ENCODE peak calls at places on chromosomes 4 and X, in four cellular contexts. Q, D, S and J are unnamed samples.

GRCh38 chr4:122968227-122968812 is 45.9 kb upstream of the NUDT6 start:
- DNase-seq in D (no peak), Q (no peak), S (no peak), J (no peak)

GRCh38 chrX:137747231-137747630 is 181.3 kb downstream of the ZIC3 start:
- DNase-seq in S (no peak), D (peak; percentile 71), Q (no peak), J (no peak)

GRCh38 chr4:72817012-72817411 is 248.0 kb upstream of the ADAMTS3 start:
- DNase-seq in S (no peak), Q (no peak), D (no peak), J (no peak)

GRCh38 chrX:119187298-119187697 is 48.8 kb upstream of the PGRMC1 start:
- DNase-seq in S (no peak), Q (no peak), D (no peak), J (no peak)

GRCh38 chrX:28586891-28587635 is at the start of gene IL1RAPL1:
- DNase-seq in S (no peak), D (no peak), Q (no peak), J (no peak)

GRCh38 chr4:4405358-4405962 is 18.6 kb downstream of the NSG1 start:
- DNase-seq in S (no peak), Q (no peak), D (no peak), J (no peak)

GRCh38 chr4:162075691-162076090 is 88.1 kb downstream of the FSTL5 start:
- DNase-seq in S (no peak), Q (no peak), D (no peak), J (no peak)

GRCh38 chr4:173367946-173368345 is 2.8 kb upstream of the SAP30 start:
- DNase-seq in Q (no peak), D (no peak), S (peak; percentile 7), J (no peak)

GRCh38 chr4:147678796-147679549 is 5.0 kb downstream of the PRMT9 start:
- DNase-seq in Q (no peak), D (peak; percentile 86), S (peak; percentile 14), J (no peak)

GRCh38 chr4:156765277-156765676 is 206.3 kb downstream of the PDGFC start:
- DNase-seq in D (no peak), Q (no peak), S (no peak), J (no peak)

GRCh38 chrX:72120798-72121197 is 10.9 kb downstream of the RTL5 start:
- DNase-seq in D (no peak), S (no peak), Q (no peak), J (no peak)

GRCh38 chrX:72122621-72123275 is 9.0 kb downstream of the RTL5 start:
- DNase-seq in Q (no peak), S (no peak), D (no peak), J (no peak)

GRCh38 chrX:72124540-72125201 is 7.0 kb downstream of the RTL5 start:
- DNase-seq in S (no peak), Q (no peak), D (no peak), J (no peak)

GRCh38 chrX:72123471-72124185 is 8.1 kb downstream of the RTL5 start:
- DNase-seq in S (no peak), D (peak; percentile 84), Q (peak; percentile 75), J (peak; percentile 58)

GRCh38 chrX:72121381-72121780 is 10.3 kb downstream of the RTL5 start:
- DNase-seq in S (no peak), Q (peak; percentile 77), D (no peak), J (peak; percentile 81)
- H3K27ac ChIP-seq in S (no peak overlapping the region), Q (peak overlapping the region; percentile 70), D (no peak overlapping the region), J (peak overlapping the region; percentile 42)

DNA sequence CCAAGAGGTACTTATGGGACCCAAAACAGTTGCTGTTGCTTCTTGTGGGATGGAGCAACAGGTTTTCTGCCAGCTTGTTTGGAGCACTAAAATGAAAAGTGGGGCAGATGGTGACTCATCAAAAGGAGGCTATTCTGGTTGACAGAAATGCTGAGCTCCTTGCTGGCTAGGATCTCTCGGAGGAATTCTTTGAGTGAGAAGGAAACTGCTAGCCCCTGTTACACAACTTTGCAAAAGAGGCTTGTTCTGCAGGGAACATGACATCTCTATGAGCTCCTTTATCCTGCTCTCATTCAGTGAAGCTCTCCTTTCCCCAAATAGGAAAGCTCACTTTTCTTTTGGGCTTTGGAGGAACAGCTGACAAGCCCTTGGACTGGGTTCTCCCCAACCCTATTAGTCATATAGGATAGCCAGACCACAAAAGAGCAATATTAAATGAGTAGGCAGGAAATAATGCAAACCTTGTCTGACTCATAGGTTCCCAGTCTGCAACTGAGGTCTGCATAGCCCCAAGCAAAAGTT is 108.3 kb downstream of the CDS1 start:
- DNase-seq in D (peak; percentile 16), Q (no peak), S (no peak), J (no peak)
- H3K36me3 ChIP-seq in D (peaks cover 47% of the 10 kb centered on the region), Q (peaks cover 75% of the 10 kb centered on the region), S (no peaks in the 10 kb centered on the region), J (peaks cover 96% of the 10 kb centered on the region)

DNA sequence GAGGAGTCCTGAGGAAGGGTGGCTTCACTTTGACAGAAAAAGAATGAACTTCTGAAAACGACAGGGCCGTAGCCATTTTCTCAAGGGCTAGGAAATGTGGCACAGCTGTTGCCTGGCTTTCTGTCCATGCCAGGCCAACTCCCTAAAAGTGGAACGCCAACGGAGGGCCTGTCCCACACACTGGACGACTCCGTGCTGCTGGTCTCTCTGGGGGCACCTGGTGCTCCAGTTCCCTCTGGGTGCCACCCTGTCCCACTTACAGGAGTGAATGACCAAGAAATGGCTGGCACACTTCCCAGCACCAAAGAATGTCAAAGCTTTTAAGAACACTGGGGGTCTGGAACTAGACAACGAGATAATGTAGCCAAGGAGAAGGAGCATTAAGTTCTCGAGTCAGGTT is 40.9 kb downstream of the GATB start:
- DNase-seq in D (no peak), Q (no peak), S (no peak), J (no peak)
- H3K27ac ChIP-seq in D (no peak overlapping the region), Q (no peak overlapping the region), S (no peak overlapping the region), J (no peak overlapping the region)

GRCh38 chr4:118760493-118760892 is 75.3 kb downstream of the METTL14 start:
- DNase-seq in D (no peak), Q (no peak), S (peak; percentile 85), J (no peak)
- H3K36me3 ChIP-seq in D (peaks cover 20% of the 10 kb centered on the region), Q (no peaks in the 10 kb centered on the region), S (peaks cover 47% of the 10 kb centered on the region), J (no peaks in the 10 kb centered on the region)

DNA sequence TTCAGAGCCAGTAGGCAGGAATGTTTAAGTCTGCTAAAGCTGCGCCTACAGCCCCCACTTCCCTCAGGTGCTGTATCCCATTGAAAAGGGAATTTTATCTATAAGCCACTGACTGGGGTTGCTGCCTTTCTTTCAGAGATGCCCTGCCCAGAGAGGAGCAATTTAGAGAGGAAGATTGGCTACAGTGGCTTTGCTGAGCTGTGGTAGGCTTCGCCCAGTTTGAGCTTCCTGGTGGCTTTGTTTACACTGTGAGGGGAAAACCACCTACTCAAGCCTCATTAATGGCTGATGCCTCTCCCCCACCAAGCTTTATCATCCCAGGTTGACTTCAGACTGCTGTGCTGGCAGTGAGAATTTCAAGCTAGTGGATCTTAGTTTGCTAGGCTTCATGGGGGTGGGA is 67.7 kb upstream of the PRDM5 start:
- DNase-seq in Q (no peak), S (no peak), D (no peak), J (no peak)
- H3K27ac ChIP-seq in Q (no peak overlapping the region), S (no peak overlapping the region), D (no peak overlapping the region), J (no peak overlapping the region)

DNA sequence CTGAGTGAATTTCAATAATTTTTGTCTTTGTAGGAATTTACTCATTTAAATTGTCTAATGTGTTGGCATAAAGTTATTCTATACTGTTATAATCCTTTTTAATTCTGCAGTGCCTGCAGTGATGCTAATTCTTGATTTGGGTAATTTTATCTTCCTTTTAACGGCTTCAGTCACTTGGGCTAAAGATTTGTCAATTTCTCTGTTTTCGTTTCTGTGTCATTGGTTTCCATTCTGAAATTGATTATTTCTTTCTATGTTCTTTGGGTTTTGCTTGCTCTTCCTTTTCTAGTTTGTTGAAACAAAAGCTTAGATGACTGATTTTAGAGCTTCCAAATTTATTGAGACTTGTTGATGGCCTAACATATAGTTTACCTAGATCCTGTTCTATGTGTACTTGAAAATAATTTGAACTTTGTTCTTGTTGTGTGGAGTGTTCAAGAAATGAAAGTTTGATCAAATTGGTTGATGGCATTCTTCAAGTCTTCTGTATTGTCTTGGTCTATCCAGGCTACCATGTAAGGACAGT is 89.4 kb downstream of the TNIP2 start:
- DNase-seq in Q (no peak), S (no peak), D (no peak), J (no peak)
- H3K36me3 ChIP-seq in Q (peaks cover 16% of the 10 kb centered on the region), S (peaks cover 53% of the 10 kb centered on the region), D (peaks cover 14% of the 10 kb centered on the region), J (no peaks in the 10 kb centered on the region)

DNA sequence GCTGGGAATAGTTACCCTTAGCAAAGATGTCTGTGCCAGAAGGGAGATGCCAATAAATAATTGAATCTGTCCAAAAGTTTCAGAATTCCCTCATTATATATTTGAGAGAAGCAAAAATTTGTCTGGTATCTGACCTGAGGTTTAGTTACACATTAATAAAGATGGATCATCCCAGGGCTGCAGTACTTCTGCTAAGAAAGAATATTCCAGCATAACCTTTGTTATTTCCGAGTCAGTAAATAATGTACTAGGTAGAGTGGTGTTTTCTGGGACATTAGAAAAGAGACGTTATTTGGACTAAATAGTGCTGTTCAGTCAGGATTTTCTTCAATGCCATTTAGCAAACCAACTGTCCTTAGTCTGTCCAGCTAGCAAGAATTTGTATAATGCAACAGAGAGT is 26.5 kb downstream of the ADD1 start:
- DNase-seq in Q (no peak), S (no peak), D (no peak), J (no peak)
- H3K27ac ChIP-seq in Q (no peak overlapping the region), S (no peak overlapping the region), D (no peak overlapping the region), J (no peak overlapping the region)

GRCh38 chr4:145812902-145813301 is 125.7 kb downstream of the ZNF827 start:
- DNase-seq in Q (no peak), D (no peak), S (no peak), J (no peak)
- H3K36me3 ChIP-seq in Q (no peaks in the 10 kb centered on the region), D (peaks cover 29% of the 10 kb centered on the region), S (peaks cover 98% of the 10 kb centered on the region), J (no peaks in the 10 kb centered on the region)

GRCh38 chr4:119020158-119020557 is 115.5 kb upstream of the MYOZ2 start:
- DNase-seq in Q (no peak), D (no peak), S (no peak), J (no peak)
- H3K27ac ChIP-seq in Q (peak overlapping the region; percentile 47), D (no peak overlapping the region), S (no peak overlapping the region), J (no peak overlapping the region)